ENCODE peak calls at places on chromosomes 5 and 9, in five cellular contexts. G is sigmoid colon, I is tibial nerve, S is osteocyte, A is RPMI7951. T is an unnamed sample.

GRCh38 chr5:59296317-59297264 is 596.9 kb downstream of the PDE4D start:
- DNase-seq in G (no peak), A (peak), I (no peak), S (no peak), T (no peak)

GRCh38 chr9:3916984-3917383 is 382.9 kb downstream of the GLIS3 start:
- DNase-seq in I (no peak), A (peak), S (no peak), G (no peak), T (no peak)

GRCh38 chr9:134895849-134896833 is 15.5 kb downstream of the FCN2 start:
- DNase-seq in A (peak), G (peak), I (peak), S (peak), T (peak)

GRCh38 chr5:178297751-178298150 is 65.1 kb upstream of the PHYKPL start:
- DNase-seq in I (no peak), S (no peak), A (no peak), G (peak), T (peak)

GRCh38 chr5:14153071-14153864 is 10.1 kb downstream of the TRIO start:
- DNase-seq in I (no peak), G (no peak), S (no peak), A (no peak), T (no peak)

GRCh38 chr5:156359452-156359851 is 32.5 kb downstream of the SGCD start:
- DNase-seq in I (no peak), G (no peak), A (peak), S (no peak), T (no peak)

GRCh38 chr9:128684325-128685021 is 4.5 kb upstream of the SET start:
- DNase-seq in S (no peak), I (peak), A (peak), G (peak), T (peak)

GRCh38 chr9:546235-546634 is 295.3 kb upstream of the DMRT1 start:
- DNase-seq in I (no peak), S (no peak), G (no peak), A (no peak), T (no peak)

GRCh38 chr9:133737071-133737773 is 930 bp downstream of the SARDH start:
- DNase-seq in G (peak), A (no peak), I (no peak), S (peak), T (peak)

GRCh38 chr9:13279284-13280162 is at the start of gene MPDZ:
- DNase-seq in I (peak), S (peak), G (peak), A (peak), T (peak)

GRCh38 chr5:15977851-15978250 is 201.7 kb downstream of the MARCHF11 start:
- DNase-seq in I (no peak), G (no peak), A (no peak), S (no peak), T (no peak)

GRCh38 chr9:92631452-92632211 is 38.3 kb downstream of the IPPK start:
- DNase-seq in S (peak), I (no peak), G (peak), A (no peak), T (no peak)

GRCh38 chr5:181222630-181223040 is 446 bp upstream of the TRIM41 start:
- DNase-seq in G (no peak), S (no peak), I (no peak), A (no peak), T (no peak)

GRCh38 chr5:32254987-32255900 is 57.5 kb downstream of the MTMR12 start:
- DNase-seq in S (no peak), A (peak), I (no peak), G (no peak), T (peak)

GRCh38 chr5:79806741-79807140 is 117.1 kb downstream of the CMYA5 start:
- DNase-seq in G (no peak), I (no peak), S (no peak), A (peak), T (no peak)

GRCh38 chr5:14810282-14810681 is 61.3 kb downstream of the ANKH start:
- DNase-seq in G (no peak), I (no peak), A (no peak), S (no peak), T (no peak)

GRCh38 chr9:4048441-4048840 is 251.4 kb downstream of the GLIS3 start:
- DNase-seq in S (no peak), I (no peak), G (no peak), A (peak), T (no peak)

GRCh38 chr9:76472925-76473324 is 13.9 kb downstream of the GCNT1 start:
- DNase-seq in S (no peak), A (peak), G (no peak), I (no peak), T (no peak)

GRCh38 chr5:1792842-1793266 is 6.8 kb downstream of the MRPL36 start:
- DNase-seq in S (no peak), A (peak), I (no peak), G (peak), T (no peak)

GRCh38 chr5:77391240-77391765 is 100.8 kb downstream of the WDR41 start:
- DNase-seq in A (no peak), S (no peak), G (no peak), I (no peak), T (no peak)

GRCh38 chr5:41071975-41072374 is 833 bp upstream of the MROH2B start:
- DNase-seq in S (no peak), A (peak), G (no peak), I (no peak), T (no peak)

GRCh38 chr5:107739661-107740060 is 68.9 kb upstream of the EFNA5 start:
- DNase-seq in G (no peak), A (no peak), S (no peak), I (no peak), T (no peak)

GRCh38 chr9:95341262-95342011 is 23.9 kb upstream of the FANCC start:
- DNase-seq in S (no peak), G (no peak), A (no peak), I (no peak), T (no peak)

GRCh38 chr5:106019271-106019670 is 1651.5 kb downstream of the EFNA5 start:
- DNase-seq in S (no peak), I (no peak), A (no peak), G (no peak), T (no peak)